ENCODE peak calls at places on chromosome 13, in six cellular contexts. P is AG10803, X is H9, W is mesothelial cell of epicardium, M is K562, Q is WTC11. U is an unnamed sample.

GRCh38 chr13:48586591-48587103 is 53.8 kb upstream of the RCBTB2 start:
- DNase-seq in M (peak), X (no peak), P (no peak), W (no peak), Q (no peak), U (no peak)

GRCh38 chr13:46165485-46166220 is 16.3 kb downstream of the LCP1 start:
- DNase-seq in M (no peak), P (no peak), W (no peak), X (no peak), Q (no peak), U (peak)

GRCh38 chr13:91369432-91369831 is 21.9 kb downstream of the MIR17HG start:
- DNase-seq in Q (no peak), P (peak), M (peak), X (no peak), W (no peak), U (no peak)

GRCh38 chr13:67383358-67383757 is 153.2 kb upstream of the PCDH9 start:
- DNase-seq in W (no peak), P (no peak), X (no peak), M (no peak), Q (no peak), U (no peak)

GRCh38 chr13:73136776-73137175 is 78.0 kb downstream of the KLF5 start:
- DNase-seq in M (no peak), W (no peak), Q (no peak), P (peak), X (no peak), U (no peak)

GRCh38 chr13:51626749-51627148 is 42.5 kb downstream of the WDFY2 start:
- DNase-seq in X (no peak), P (no peak), Q (no peak), W (no peak), M (no peak), U (no peak)

GRCh38 chr13:93715866-93716265 is 489.3 kb downstream of the GPC6 start:
- DNase-seq in X (no peak), P (no peak), M (no peak), W (no peak), Q (no peak), U (no peak)

GRCh38 chr13:114115191-114115671 is 17.2 kb downstream of the RASA3 start:
- DNase-seq in M (peak), Q (peak), P (peak), X (no peak), W (no peak), U (peak)

GRCh38 chr13:74687452-74688180 is 553.4 kb upstream of the KLF12 start:
- DNase-seq in W (no peak), Q (no peak), X (no peak), M (no peak), P (no peak), U (no peak)

GRCh38 chr13:21676611-21677021 is 5.7 kb downstream of the FGF9 start:
- DNase-seq in X (peak), W (no peak), Q (peak), P (no peak), M (peak), U (peak)
- TF ChIP-seq CTCF in X (peak), W (no peak), Q (no peak), P (no peak), M (peak), U (peak)

DNA sequence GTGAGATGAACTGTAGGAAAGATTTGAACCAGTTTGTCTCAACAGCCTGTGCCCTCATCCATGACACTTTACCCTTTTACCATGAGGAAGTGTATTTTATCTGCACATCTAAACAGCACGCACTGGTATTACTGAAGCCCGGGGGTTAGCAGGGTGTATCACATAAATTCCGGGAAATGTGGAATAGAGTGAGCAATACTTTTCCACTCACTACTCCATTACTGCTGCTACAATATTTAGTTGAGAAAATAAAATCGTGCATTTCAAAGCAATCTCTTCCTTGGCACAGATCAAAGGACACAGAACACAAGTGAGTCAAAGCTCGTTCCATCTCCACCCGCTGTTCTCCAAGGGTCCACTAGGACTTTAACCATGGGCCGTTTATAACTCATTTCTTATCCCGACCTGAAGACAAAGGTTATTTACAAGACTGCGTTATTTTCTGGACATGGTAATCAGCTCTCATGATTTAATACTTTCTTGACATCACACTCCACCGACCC is 35.2 kb downstream of the STK24 start:
- DNase-seq in Q (no peak), X (no peak), P (no peak), W (no peak), M (peak), U (no peak)
- TF ChIP-seq CTCF in Q (no peak), X (no peak), P (peak), W (no peak), M (no peak), U (no peak)

GRCh38 chr13:26707122-26708006 is 53.2 kb downstream of the GPR12 start:
- DNase-seq in W (no peak), M (peak), X (peak), P (peak), Q (peak), U (peak)

GRCh38 chr13:26709461-26709860 is 51.1 kb downstream of the GPR12 start:
- DNase-seq in Q (no peak), X (no peak), P (no peak), W (no peak), M (no peak), U (no peak)

GRCh38 chr13:26708007-26708297 is 52.6 kb downstream of the GPR12 start:
- DNase-seq in X (no peak), W (no peak), Q (no peak), M (no peak), P (no peak), U (no peak)

GRCh38 chr13:26710166-26710565 is 50.4 kb downstream of the GPR12 start:
- DNase-seq in X (peak), W (no peak), M (no peak), P (no peak), Q (no peak), U (no peak)

DNA sequence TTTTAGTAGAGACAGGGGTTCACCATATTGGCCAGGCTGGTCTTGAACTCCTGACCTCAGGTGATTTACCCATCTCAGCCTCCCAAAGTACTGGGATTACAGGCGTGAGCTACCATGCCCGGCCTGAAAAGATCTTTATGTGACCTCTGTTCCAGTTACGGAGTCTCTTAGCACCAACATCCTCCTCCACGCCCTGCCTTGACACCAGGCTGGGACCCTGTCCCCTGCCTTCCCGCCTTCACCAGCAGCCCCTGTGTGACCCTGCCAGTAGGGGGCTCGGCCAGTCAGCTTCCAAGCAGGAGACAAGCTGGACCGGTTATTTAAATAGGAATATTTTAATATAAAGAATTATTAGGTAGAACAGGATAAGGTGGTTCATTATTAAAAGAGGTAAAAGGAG is 54.2 kb downstream of the GPR12 start:
- DNase-seq in X (no peak), W (no peak), M (no peak), P (no peak), Q (no peak), U (no peak)
- TF ChIP-seq CTCF in X (peak), W (no peak), M (no peak), P (no peak), Q (no peak), U (no peak)

GRCh38 chr13:26324867-26325266 is 70.9 kb downstream of the CDK8 start:
- DNase-seq in Q (no peak), M (no peak), W (no peak), X (no peak), P (no peak), U (no peak)
- TF ChIP-seq CTCF in Q (no peak), M (no peak), W (no peak), X (no peak), P (no peak), U (no peak)

DNA sequence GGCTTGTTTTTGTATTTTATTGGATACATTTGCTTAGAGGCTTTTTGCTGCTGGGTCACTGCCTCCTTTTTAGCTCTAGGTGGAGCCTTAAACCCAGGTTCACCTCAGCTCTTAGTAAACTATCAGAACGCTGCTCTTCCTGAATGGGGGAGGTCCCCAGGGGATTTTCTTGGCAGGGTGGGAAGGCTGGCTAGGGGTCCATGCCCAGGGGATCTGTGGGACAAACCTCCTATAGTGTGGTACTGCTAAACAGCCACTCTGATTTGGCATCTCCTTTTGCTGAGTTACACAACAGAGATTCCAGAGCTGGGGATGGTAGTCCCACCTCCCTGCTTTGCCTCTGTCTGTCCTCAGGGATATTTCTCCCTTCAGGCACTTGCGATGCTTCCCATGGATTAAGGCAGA is 204.9 kb downstream of the ZIC5 start:
- DNase-seq in W (no peak), M (no peak), X (peak), Q (peak), P (no peak), U (no peak)
- TF ChIP-seq CTCF in W (no peak), M (peak), X (peak), Q (peak), P (no peak), U (no peak)

GRCh38 chr13:78587395-78587794 is 16.0 kb downstream of the POU4F1 start:
- DNase-seq in P (no peak), Q (no peak), W (no peak), X (no peak), M (no peak), U (no peak)

GRCh38 chr13:78589206-78589605 is 14.1 kb downstream of the POU4F1 start:
- DNase-seq in P (no peak), Q (peak), X (peak), M (peak), W (no peak), U (no peak)

DNA sequence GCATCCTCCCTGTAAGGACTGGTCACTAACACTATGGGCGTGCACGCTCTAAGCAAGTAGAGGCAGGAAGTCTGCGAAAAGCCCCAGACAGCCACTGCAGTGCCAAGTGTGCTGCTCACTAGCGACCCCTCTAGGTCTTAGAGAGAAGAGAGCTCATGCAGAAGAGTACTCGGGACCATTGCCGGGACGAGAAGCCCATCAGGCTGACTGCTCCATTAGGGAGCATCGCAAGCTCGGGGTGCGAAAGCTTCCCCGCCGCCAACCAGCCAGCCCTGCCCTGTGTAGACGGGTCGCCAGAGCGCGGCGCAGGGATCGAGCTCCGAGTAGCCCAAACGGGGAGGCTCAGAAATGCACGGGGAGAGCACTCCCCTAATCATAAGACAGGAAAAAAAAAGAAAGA is 16.6 kb downstream of the POU4F1 start:
- DNase-seq in Q (peak), P (no peak), W (no peak), M (peak), X (peak), U (no peak)
- TF ChIP-seq CTCF in Q (peak), P (peak), W (no peak), M (peak), X (peak), U (no peak)

GRCh38 chr13:20090349-20090748 is 70.5 kb downstream of the GJA3 start:
- DNase-seq in W (no peak), M (no peak), P (no peak), X (no peak), Q (no peak), U (no peak)
- TF ChIP-seq CTCF in W (no peak), M (no peak), P (peak), X (peak), Q (no peak), U (no peak)

DNA sequence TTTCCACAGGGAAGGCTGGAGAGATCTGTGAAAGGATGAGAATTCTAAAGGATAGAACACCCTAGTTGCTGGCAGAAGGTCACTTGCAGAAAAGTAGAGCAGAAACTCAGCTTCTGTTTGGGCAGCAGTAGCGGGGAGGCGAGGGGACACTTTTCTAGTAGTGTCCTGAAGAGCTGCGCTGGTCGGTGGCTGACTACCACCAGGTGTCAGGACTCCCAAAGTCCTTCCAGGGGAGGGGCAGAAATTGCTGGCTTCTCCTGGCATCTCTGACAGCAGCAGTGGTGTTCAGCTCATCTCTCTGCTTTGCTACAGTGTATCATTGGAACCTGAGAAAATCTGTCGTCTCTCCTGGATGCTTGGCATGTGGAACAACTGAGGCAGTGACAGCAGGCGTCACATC is 120.9 kb downstream of the ZDHHC20 start:
- DNase-seq in X (no peak), P (no peak), Q (no peak), M (peak), W (no peak), U (no peak)
- TF ChIP-seq CTCF in X (peak), P (peak), Q (no peak), M (no peak), W (no peak), U (no peak)

U was measured in GM10248.